ENCODE peak calls at places on chromosomes 1 and 21, in four cellular contexts. One of them, this sample, is unnamed.

GRCh38 chr21:42611852-42612251 is 41.6 kb upstream of the PDE9A start:
- DNase-seq in H1: no peak
- DNase-seq in GM12878: no peak
- DNase-seq in K562: no peak
- DNase-seq in this sample: no peak

GRCh38 chr1:64235133-64235532 is 31.7 kb downstream of the UBE2U start:
- DNase-seq in H1: no peak
- DNase-seq in GM12878: no peak
- DNase-seq in K562: no peak
- DNase-seq in this sample: no peak

GRCh38 chr1:202162049-202162417 is 1.6 kb upstream of the PTPN7 start:
- DNase-seq in H1: no peak
- DNase-seq in GM12878: peak; percentile 45
- DNase-seq in K562: peak; percentile 73
- DNase-seq in this sample: no peak

GRCh38 chr1:29590583-29591555 is 354.5 kb downstream of the PTPRU start:
- DNase-seq in H1: no peak
- DNase-seq in GM12878: no peak
- DNase-seq in K562: no peak
- DNase-seq in this sample: no peak

GRCh38 chr1:53999920-54000319 is 18.1 kb downstream of the LDLRAD1 start:
- DNase-seq in H1: no peak
- DNase-seq in GM12878: no peak
- DNase-seq in K562: no peak
- DNase-seq in this sample: no peak

GRCh38 chr21:43874085-43874785 is 9.2 kb downstream of the AGPAT3 start:
- DNase-seq in H1: no peak
- DNase-seq in GM12878: no peak
- DNase-seq in K562: no peak
- DNase-seq in this sample: no peak

GRCh38 chr21:14306143-14306907 is 76.6 kb downstream of the HSPA13 start:
- DNase-seq in H1: no peak
- DNase-seq in GM12878: no peak
- DNase-seq in K562: no peak
- DNase-seq in this sample: no peak

GRCh38 chr1:51726544-51727225 is 109.8 kb downstream of the OSBPL9 start:
- DNase-seq in H1: no peak
- DNase-seq in GM12878: peak; percentile 43
- DNase-seq in K562: no peak
- DNase-seq in this sample: no peak

GRCh38 chr1:41810446-41810845 is 108.3 kb downstream of the HIVEP3 start:
- DNase-seq in H1: no peak
- DNase-seq in GM12878: no peak
- DNase-seq in K562: peak; percentile 56
- DNase-seq in this sample: no peak

GRCh38 chr21:17491716-17492414 is 21.0 kb upstream of the CXADR start:
- DNase-seq in H1: no peak
- DNase-seq in GM12878: no peak
- DNase-seq in K562: no peak
- DNase-seq in this sample: no peak
- TF ChIP-seq BRCA1 in H1: no peak
- TF ChIP-seq BRCA1 in GM12878: no peak
- TF ChIP-seq BRCA1 in K562: no peak
- TF ChIP-seq BRCA1 in this sample: no peak

GRCh38 chr1:224542783-224543440 is 73.2 kb upstream of the CNIH3 start:
- DNase-seq in H1: no peak
- DNase-seq in GM12878: no peak
- DNase-seq in K562: no peak
- DNase-seq in this sample: peak; percentile 68
- TF ChIP-seq BRCA1 in H1: no peak
- TF ChIP-seq BRCA1 in GM12878: no peak
- TF ChIP-seq BRCA1 in K562: no peak
- TF ChIP-seq BRCA1 in this sample: no peak

GRCh38 chr1:209042413-209042812 is 541.1 kb upstream of the CAMK1G start:
- DNase-seq in H1: no peak
- DNase-seq in GM12878: no peak
- DNase-seq in K562: no peak
- DNase-seq in this sample: no peak
- TF ChIP-seq BRCA1 in H1: no peak
- TF ChIP-seq BRCA1 in GM12878: no peak
- TF ChIP-seq BRCA1 in K562: no peak
- TF ChIP-seq BRCA1 in this sample: no peak

GRCh38 chr1:45926302-45926701 is 122.9 kb downstream of the MAST2 start:
- DNase-seq in H1: no peak
- DNase-seq in GM12878: no peak
- DNase-seq in K562: no peak
- DNase-seq in this sample: no peak

GRCh38 chr1:45925728-45926287 is 122.4 kb downstream of the MAST2 start:
- DNase-seq in H1: no peak
- DNase-seq in GM12878: peak; percentile 24
- DNase-seq in K562: no peak
- DNase-seq in this sample: no peak

GRCh38 chr1:45928486-45929205 is 125.2 kb downstream of the MAST2 start:
- DNase-seq in H1: no peak
- DNase-seq in GM12878: no peak
- DNase-seq in K562: no peak
- DNase-seq in this sample: no peak

GRCh38 chr1:45930258-45931150 is 127.1 kb downstream of the MAST2 start:
- DNase-seq in H1: no peak
- DNase-seq in GM12878: no peak
- DNase-seq in K562: no peak
- DNase-seq in this sample: no peak

GRCh38 chr1:45929257-45929687 is 125.9 kb downstream of the MAST2 start:
- DNase-seq in H1: peak; percentile 47
- DNase-seq in GM12878: no peak
- DNase-seq in K562: no peak
- DNase-seq in this sample: peak; percentile 26
- TF ChIP-seq BRCA1 in H1: no peak
- TF ChIP-seq BRCA1 in GM12878: no peak
- TF ChIP-seq BRCA1 in K562: no peak
- TF ChIP-seq BRCA1 in this sample: no peak

GRCh38 chr1:228397454-228397786 is 9.2 kb downstream of the TRIM11 start:
- DNase-seq in H1: no peak
- DNase-seq in GM12878: no peak
- DNase-seq in K562: no peak
- DNase-seq in this sample: no peak
- TF ChIP-seq BRCA1 in H1: no peak
- TF ChIP-seq BRCA1 in GM12878: no peak
- TF ChIP-seq BRCA1 in K562: no peak
- TF ChIP-seq BRCA1 in this sample: no peak

DNA sequence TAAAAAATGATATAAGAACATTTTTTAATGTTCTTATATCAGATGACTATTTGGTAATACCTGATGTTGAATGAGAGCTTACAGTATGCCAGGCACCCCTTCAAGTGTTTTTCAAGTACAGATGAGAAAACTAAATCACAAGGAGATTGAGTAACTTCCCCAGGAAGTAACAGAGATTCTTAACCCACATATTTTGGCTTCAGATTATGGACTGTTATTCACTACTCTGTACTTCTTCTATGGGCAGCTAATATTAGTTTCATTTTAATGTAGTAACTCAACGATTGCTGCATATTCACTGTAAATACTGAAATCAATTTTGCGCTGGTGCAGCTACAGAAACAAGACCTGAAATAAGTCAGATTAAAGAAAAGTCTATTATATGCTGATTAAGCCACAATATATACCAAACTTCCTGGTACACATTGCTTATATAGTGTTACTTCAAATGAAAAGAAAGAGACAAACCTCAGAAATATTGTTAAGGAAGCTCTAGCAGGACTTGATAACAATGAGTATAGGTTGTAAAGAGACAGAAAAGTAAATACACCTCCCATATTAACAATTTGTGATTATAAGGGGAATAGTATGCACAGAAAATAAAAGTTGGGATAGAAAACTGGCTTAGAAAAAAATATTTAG is 19.7 kb downstream of the DPYD start:
- DNase-seq in H1: no peak
- DNase-seq in GM12878: no peak
- DNase-seq in K562: no peak
- DNase-seq in this sample: no peak
- TF ChIP-seq BRCA1 in H1: no peak
- TF ChIP-seq BRCA1 in GM12878: no peak
- TF ChIP-seq BRCA1 in K562: no peak
- TF ChIP-seq BRCA1 in this sample: no peak

This sample was measured in HepG2.